ENCODE peak calls at places on chromosomes 3 and 15, in eight cellular contexts. T is body of pancreas, O is breast epithelium, H is heart right ventricle, V is Panc1, Y is A549, S is tibial artery, R is uterus. J is an unnamed sample. For H3K4me1, the result is how much of the 10 kb centered on the place peaks cover.

GRCh38 chr3:177978948-177979347 is 557.3 kb upstream of the KCNMB2 start:
- DNase-seq in R (no peak), Y (no peak), T (no peak), O (no peak), H (no peak), S (no peak), V (no peak), J (no peak)

GRCh38 chr3:159830523-159831151 is 158.0 kb upstream of the IL12A start:
- DNase-seq in T (no peak), Y (no peak), O (no peak), H (no peak), V (no peak), R (no peak), S (no peak), J (no peak)

GRCh38 chr3:147680820-147681488 is 271.8 kb downstream of the ZIC1 start:
- DNase-seq in Y (no peak), R (no peak), H (peak), V (no peak), O (no peak), T (no peak), S (no peak), J (peak)

GRCh38 chr3:150249776-150250175 is 158.3 kb upstream of the TSC22D2 start:
- DNase-seq in Y (no peak), V (no peak), R (no peak), T (no peak), O (no peak), H (no peak), S (no peak), J (no peak)

GRCh38 chr3:135125171-135125801 is 330.2 kb downstream of the EPHB1 start:
- DNase-seq in H (no peak), O (no peak), S (no peak), Y (no peak), V (no peak), T (no peak), R (no peak), J (no peak)

GRCh38 chr3:117846238-117846637 is 1136.7 kb downstream of the TUSC7 start:
- DNase-seq in S (no peak), V (no peak), R (no peak), O (no peak), H (no peak), Y (no peak), T (no peak), J (no peak)

GRCh38 chr3:118772036-118773030 is 262.3 kb downstream of the IGSF11 start:
- DNase-seq in V (no peak), H (no peak), T (peak), R (no peak), Y (no peak), S (no peak), O (no peak), J (no peak)

GRCh38 chr3:67979342-67979741 is 324.9 kb upstream of the SUCLG2 start:
- DNase-seq in S (no peak), R (no peak), V (no peak), T (no peak), O (no peak), H (no peak), Y (no peak), J (no peak)

GRCh38 chr3:105707009-105707408 is 161.8 kb downstream of the CBLB start:
- DNase-seq in T (no peak), S (no peak), Y (no peak), V (no peak), O (no peak), R (no peak), H (no peak), J (no peak)

DNA sequence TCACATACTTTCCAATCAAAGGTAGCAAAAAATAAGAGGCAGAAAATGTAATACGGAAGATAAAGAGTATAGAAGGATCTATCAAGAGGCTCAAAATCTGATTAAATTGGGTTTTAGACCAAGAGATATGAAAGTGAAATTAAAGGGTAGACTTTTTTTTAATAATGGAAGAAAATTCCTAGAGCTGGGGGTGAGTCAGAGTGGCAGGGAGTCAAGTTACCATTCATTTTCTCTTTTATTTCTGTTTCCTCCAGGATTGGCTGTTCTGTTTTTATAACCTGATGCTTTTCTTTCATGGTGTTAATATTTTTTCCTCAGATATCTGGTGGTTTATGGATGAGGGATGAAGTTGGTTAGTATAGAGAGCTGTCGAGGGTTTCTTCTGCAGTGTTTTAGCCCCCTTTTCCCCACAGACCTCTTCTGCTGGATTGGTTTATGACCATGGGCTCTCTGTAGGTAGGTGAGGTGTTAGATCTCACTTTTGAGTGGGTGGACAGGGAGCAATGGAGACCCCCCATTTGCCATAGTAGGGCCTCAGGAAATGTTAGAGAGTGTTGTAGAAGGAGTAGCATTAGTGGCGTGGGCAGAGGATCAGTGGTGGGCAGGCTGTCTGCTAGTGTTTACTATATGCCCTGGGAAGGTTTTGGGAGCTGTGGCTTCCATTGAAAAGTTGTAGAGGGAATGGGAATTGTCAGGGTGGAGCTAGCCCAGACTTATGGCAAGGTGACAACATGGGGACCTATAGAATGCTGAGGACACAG is 201.6 kb upstream of the GOLGA6L4 start:
- DNase-seq in Y (no peak), V (no peak), O (no peak), R (no peak), T (no peak), S (no peak), H (no peak), J (no peak)
- H3K4me1 ChIP-seq in Y (under half), V (under half), O (under half), R (under half), T (under half), S (under half), H (under half), J (under half)

GRCh38 chr3:138331143-138331894 is 1.7 kb upstream of the NME9 start:
- DNase-seq in Y (no peak), T (no peak), V (no peak), O (no peak), S (no peak), R (no peak), H (no peak), J (no peak)
- TF ChIP-seq CTCF in Y (no peak), T (no peak), V (peak), O (no peak), S (no peak), R (no peak), H (no peak), J (peak)

GRCh38 chr15:25677719-25678497 is 185.2 kb downstream of the ATP10A start:
- DNase-seq in R (no peak), V (no peak), T (no peak), S (no peak), Y (no peak), O (no peak), H (no peak), J (no peak)

GRCh38 chr15:25679964-25680658 is 183.0 kb downstream of the ATP10A start:
- DNase-seq in V (no peak), S (no peak), R (no peak), O (no peak), T (no peak), Y (no peak), H (no peak), J (no peak)

GRCh38 chr15:25679492-25679891 is 183.6 kb downstream of the ATP10A start:
- DNase-seq in H (no peak), S (no peak), O (no peak), R (no peak), Y (no peak), V (no peak), T (no peak), J (no peak)

GRCh38 chr15:25680659-25680970 is 182.5 kb downstream of the ATP10A start:
- DNase-seq in R (no peak), S (no peak), V (no peak), Y (no peak), T (no peak), H (no peak), O (no peak), J (no peak)

DNA sequence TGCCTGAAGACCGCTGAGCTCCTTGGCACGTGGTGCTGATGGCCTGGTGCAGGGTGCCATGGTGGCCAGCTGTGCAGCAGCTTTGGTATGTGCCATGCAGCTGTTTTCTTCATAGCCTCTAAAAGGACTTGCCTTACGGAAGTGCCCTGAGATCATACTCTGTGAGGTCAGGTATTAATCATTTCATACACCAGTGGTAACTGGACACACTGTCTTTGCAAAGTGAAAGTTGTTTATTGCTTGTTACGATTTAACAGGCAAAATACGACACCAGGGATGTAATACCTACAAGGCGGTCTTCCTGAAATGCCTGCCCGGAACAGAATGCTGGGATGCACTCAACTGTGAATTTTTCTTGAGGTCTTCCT is 184.6 kb downstream of the ATP10A start:
- DNase-seq in O (no peak), S (no peak), R (no peak), V (no peak), Y (no peak), H (no peak), T (no peak), J (no peak)
- H3K27ac ChIP-seq in O (no peak), S (peak), R (no peak), V (no peak), Y (no peak), H (no peak), T (no peak), J (no peak)

GRCh38 chr3:141442421-141442820 is 44.4 kb upstream of the RASA2 start:
- DNase-seq in V (no peak), T (no peak), H (no peak), Y (no peak), S (no peak), O (no peak), R (no peak), J (no peak)
- H3K4me1 ChIP-seq in V (under half), T (under half), H (half or more), Y (under half), S (half or more), O (under half), R (under half), J (under half)

GRCh38 chr3:179652467-179653105 is at the start of gene USP13:
- DNase-seq in Y (peak), R (peak), T (peak), V (no peak), S (peak), H (peak), O (peak), J (peak)
- TF ChIP-seq CTCF in Y (peak), R (no peak), T (no peak), V (peak), S (peak), H (no peak), O (no peak), J (no peak)

GRCh38 chr15:39181901-39182300 is 399.0 kb upstream of the THBS1 start:
- DNase-seq in H (no peak), T (no peak), Y (peak), O (no peak), V (no peak), R (no peak), S (no peak), J (no peak)

GRCh38 chr15:39179980-39180379 is 400.9 kb upstream of the THBS1 start:
- DNase-seq in O (no peak), R (no peak), H (no peak), Y (no peak), S (no peak), T (no peak), V (no peak), J (no peak)

GRCh38 chr15:39181348-39181747 is 399.5 kb upstream of the THBS1 start:
- DNase-seq in O (no peak), H (no peak), Y (no peak), S (no peak), V (no peak), R (no peak), T (no peak), J (no peak)

GRCh38 chr15:39183177-39183881 is 397.6 kb upstream of the THBS1 start:
- DNase-seq in H (no peak), S (no peak), Y (no peak), R (no peak), O (no peak), T (no peak), V (no peak), J (no peak)

GRCh38 chr15:39180494-39180930 is 400.4 kb upstream of the THBS1 start:
- DNase-seq in V (no peak), R (no peak), S (no peak), T (no peak), Y (no peak), H (no peak), O (no peak), J (no peak)
- H3K27ac ChIP-seq in V (no peak), R (peak), S (no peak), T (no peak), Y (peak), H (no peak), O (no peak), J (no peak)

GRCh38 chr3:128621234-128621633 is 29.4 kb downstream of the RPN1 start:
- DNase-seq in H (no peak), V (no peak), R (no peak), T (no peak), O (no peak), S (no peak), Y (no peak), J (no peak)
- H3K4me1 ChIP-seq in H (under half), V (under half), R (under half), T (under half), O (under half), S (under half), Y (under half), J (under half)

GRCh38 chr15:85795320-85795668 is 569 bp upstream of the KLHL25 start:
- DNase-seq in T (no peak), R (no peak), Y (no peak), S (no peak), O (no peak), V (no peak), H (no peak), J (no peak)

GRCh38 chr15:85805392-85805791 is 10.7 kb upstream of the KLHL25 start:
- DNase-seq in R (no peak), H (no peak), S (no peak), T (no peak), V (no peak), O (no peak), Y (no peak), J (no peak)

GRCh38 chr15:85804481-85805165 is 9.9 kb upstream of the KLHL25 start:
- DNase-seq in Y (no peak), S (no peak), V (no peak), T (no peak), O (no peak), H (no peak), R (no peak), J (no peak)

GRCh38 chr15:85795669-85796305 is 1.1 kb upstream of the KLHL25 start:
- DNase-seq in O (no peak), H (no peak), V (no peak), T (peak), R (no peak), S (no peak), Y (no peak), J (no peak)

DNA sequence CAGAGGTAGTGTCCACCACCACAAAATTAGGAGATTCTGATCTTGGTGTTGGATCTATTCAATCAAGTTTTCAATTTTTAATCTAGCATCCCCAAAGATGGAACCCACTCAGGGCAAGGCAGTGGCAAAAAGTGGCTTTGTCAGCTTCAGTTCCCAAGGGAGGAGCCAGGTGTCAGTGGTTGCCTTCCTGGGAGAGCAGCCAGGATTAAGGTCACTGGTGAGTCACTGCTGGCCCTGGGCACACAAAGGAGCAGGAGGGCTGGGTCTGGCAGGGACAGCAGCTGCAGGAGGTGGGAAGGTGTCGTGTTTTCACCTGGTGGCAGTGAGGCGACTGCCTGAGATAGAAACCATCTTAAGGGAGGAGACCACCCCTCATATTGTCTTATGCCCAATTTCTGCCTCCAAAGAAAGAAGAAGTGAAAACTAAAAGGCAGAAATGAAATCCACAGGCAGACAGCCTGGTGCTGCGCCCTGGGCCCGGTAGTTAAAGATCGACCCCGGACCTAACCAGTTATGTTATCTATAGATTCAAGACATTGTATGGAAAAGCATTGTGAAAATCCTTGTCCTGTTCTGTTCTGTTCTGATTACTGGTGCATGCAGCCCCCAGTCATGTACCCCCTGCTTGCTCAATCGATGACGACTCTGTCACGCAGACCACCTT is 5.9 kb upstream of the KLHL25 start:
- DNase-seq in R (no peak), Y (peak), H (peak), T (peak), S (no peak), O (peak), V (peak), J (no peak)
- TF ChIP-seq CTCF in R (no peak), Y (peak), H (no peak), T (peak), S (no peak), O (peak), V (peak), J (no peak)

GRCh38 chr3:183192650-183193300 is 30.2 kb upstream of the LAMP3 start:
- DNase-seq in T (no peak), R (no peak), H (no peak), V (no peak), O (no peak), Y (no peak), S (no peak), J (no peak)

GRCh38 chr3:183189641-183190040 is 27.1 kb upstream of the LAMP3 start:
- DNase-seq in O (no peak), Y (no peak), V (no peak), R (no peak), H (no peak), T (no peak), S (no peak), J (no peak)

GRCh38 chr3:183195266-183195665 is 32.7 kb upstream of the LAMP3 start:
- DNase-seq in H (no peak), S (no peak), V (no peak), O (no peak), T (no peak), Y (no peak), R (no peak), J (no peak)

GRCh38 chr3:183197734-183198133 is 35.2 kb upstream of the LAMP3 start:
- DNase-seq in H (no peak), Y (no peak), R (no peak), T (no peak), S (no peak), O (no peak), V (no peak), J (no peak)

GRCh38 chr3:183193762-183194701 is 31.5 kb upstream of the LAMP3 start:
- DNase-seq in V (no peak), T (no peak), S (no peak), R (no peak), H (no peak), Y (no peak), O (no peak), J (no peak)
- H3K27ac ChIP-seq in V (peak), T (no peak), S (no peak), R (no peak), H (no peak), Y (no peak), O (no peak), J (no peak)

GRCh38 chr3:58071480-58071971 is 63.3 kb downstream of the FLNB start:
- DNase-seq in Y (peak), R (no peak), V (no peak), T (peak), O (no peak), H (no peak), S (no peak), J (no peak)
- H3K4me1 ChIP-seq in Y (half or more), R (under half), V (half or more), T (half or more), O (under half), H (under half), S (half or more), J (under half)

J was measured in right atrium auricular region.